ENCODE peak calls at places on chromosome 13, in eight cellular contexts. H is epithelial cell of proximal tubule; N is GM04503; T is activated T-helper 1 cell treated with anti-CD3 and anti-CD28 coated beads, Interleukin-2, amount 50 U/mL, for 16 hours; F is stimulated activated CD4-positive, alpha-beta T cell treated with anti-CD3 and anti-CD28 coated beads, Interleukin-1b, Interleukin-23, amount 100 ng/mL, for 1 hour; Q is left colon; E is stomach; G is small intestine. X is an unnamed sample.

GRCh38 chr13:23679214-23679613 is 109.0 kb downstream of the TNFRSF19 start:
- DNase-seq in H (peak), N (no peak), T (no peak), F (no peak), Q (no peak), E (no peak), G (no peak), X (peak)

GRCh38 chr13:40063278-40063698 is 407.8 kb downstream of the COG6 start:
- DNase-seq in H (no peak), N (no peak), T (no peak), F (no peak), Q (no peak), E (no peak), G (no peak), X (no peak)

GRCh38 chr13:36858285-36858684 is 39.3 kb downstream of the RFXAP start:
- DNase-seq in H (peak), N (peak), T (no peak), F (no peak), Q (no peak), E (no peak), G (peak), X (peak)

GRCh38 chr13:30159446-30159839 is 147.9 kb downstream of the KATNAL1 start:
- DNase-seq in H (peak), N (peak), T (no peak), F (no peak), Q (no peak), E (no peak), G (no peak), X (peak)

GRCh38 chr13:40120288-40120687 is 464.8 kb downstream of the COG6 start:
- DNase-seq in H (no peak), N (no peak), T (no peak), F (no peak), Q (no peak), E (no peak), G (no peak), X (peak)

GRCh38 chr13:23637813-23638212 is 67.6 kb downstream of the TNFRSF19 start:
- DNase-seq in H (no peak), N (no peak), T (no peak), F (no peak), Q (no peak), E (no peak), G (no peak), X (no peak)

GRCh38 chr13:51067376-51068125 is 43.5 kb downstream of the C13orf42 start:
- DNase-seq in H (no peak), N (no peak), T (no peak), F (no peak), Q (no peak), E (no peak), G (no peak), X (peak)

GRCh38 chr13:23844132-23844531 is 45.1 kb downstream of the MIPEP start:
- DNase-seq in H (no peak), N (no peak), T (no peak), F (no peak), Q (no peak), E (no peak), G (no peak), X (no peak)

GRCh38 chr13:28582225-28582891 is 76.6 kb upstream of the POMP start:
- DNase-seq in H (no peak), N (no peak), T (no peak), F (no peak), Q (no peak), E (no peak), G (no peak), X (peak)

GRCh38 chr13:79241697-79242096 is 164.4 kb downstream of the RBM26 start:
- DNase-seq in H (no peak), N (no peak), T (no peak), F (no peak), Q (no peak), E (no peak), G (no peak), X (no peak)

GRCh38 chr13:91946498-91947070 is 548.2 kb downstream of the GPC5 start:
- DNase-seq in H (no peak), N (no peak), T (no peak), F (no peak), Q (no peak), E (no peak), G (no peak), X (peak)

GRCh38 chr13:47991859-47992258 is 9.2 kb downstream of the SUCLA2 start:
- DNase-seq in H (no peak), N (no peak), T (no peak), F (no peak), Q (no peak), E (no peak), G (no peak), X (no peak)

GRCh38 chr13:42377640-42378382 is 105.9 kb downstream of the AKAP11 start:
- DNase-seq in H (no peak), N (no peak), T (no peak), F (no peak), Q (no peak), E (no peak), G (peak), X (peak)

GRCh38 chr13:31629085-31629785 is 110.1 kb upstream of the RXFP2 start:
- DNase-seq in H (no peak), N (no peak), T (no peak), F (no peak), Q (no peak), E (no peak), G (no peak), X (peak)

GRCh38 chr13:34942732-34943674 is 933 bp downstream of the NBEA start:
- DNase-seq in H (no peak), N (no peak), T (no peak), F (no peak), Q (peak), E (peak), G (peak), X (no peak)

GRCh38 chr13:39335721-39336120 is 267.3 kb downstream of the LHFPL6 start:
- DNase-seq in H (no peak), N (no peak), T (no peak), F (no peak), Q (no peak), E (no peak), G (no peak), X (no peak)

GRCh38 chr13:40496035-40496810 is 170.2 kb downstream of the FOXO1 start:
- DNase-seq in H (no peak), N (no peak), T (no peak), F (no peak), Q (no peak), E (no peak), G (no peak), X (no peak)

GRCh38 chr13:49997935-49998334 is 1.1 kb downstream of the TRIM13 start:
- DNase-seq in H (no peak), N (no peak), T (no peak), F (no peak), Q (no peak), E (no peak), G (peak), X (no peak)

GRCh38 chr13:34750078-34750703 is 191.9 kb upstream of the NBEA start:
- DNase-seq in H (no peak), N (no peak), T (no peak), F (no peak), Q (peak), E (no peak), G (peak), X (peak)

GRCh38 chr13:109272595-109273325 is 513.6 kb downstream of the IRS2 start:
- DNase-seq in H (no peak), N (no peak), T (no peak), F (no peak), Q (no peak), E (no peak), G (no peak), X (peak)

GRCh38 chr13:39020853-39021462 is 16.9 kb downstream of the PROSER1 start:
- DNase-seq in H (no peak), N (no peak), T (no peak), F (no peak), Q (no peak), E (no peak), G (no peak), X (no peak)

GRCh38 chr13:111394211-111394922 is 73.9 kb downstream of the TEX29 start:
- DNase-seq in H (no peak), N (no peak), T (no peak), F (no peak), Q (no peak), E (peak), G (no peak), X (no peak)

GRCh38 chr13:98653471-98653985 is 76.6 kb upstream of the STK24 start:
- DNase-seq in H (no peak), N (no peak), T (peak), F (peak), Q (peak), E (peak), G (peak), X (peak)

GRCh38 chr13:96090240-96091101 is 564 bp downstream of the HS6ST3 start:
- DNase-seq in H (no peak), N (no peak), T (no peak), F (no peak), Q (no peak), E (peak), G (no peak), X (no peak)

GRCh38 chr13:30026093-30026492 is 175.7 kb upstream of the UBL3 start:
- DNase-seq in H (no peak), N (peak), T (no peak), F (no peak), Q (no peak), E (no peak), G (no peak), X (peak)

GRCh38 chr13:29503041-29503837 is 92.2 kb downstream of the SLC7A1 start:
- DNase-seq in H (no peak), N (no peak), T (no peak), F (no peak), Q (no peak), E (no peak), G (no peak), X (no peak)

GRCh38 chr13:107210216-107211010 is 642.5 kb upstream of the ARGLU1 start:
- DNase-seq in H (no peak), N (peak), T (no peak), F (no peak), Q (no peak), E (no peak), G (no peak), X (peak)

GRCh38 chr13:65966991-65967451 is 1263.1 kb downstream of the PCDH9 start:
- DNase-seq in H (peak), N (no peak), T (no peak), F (no peak), Q (no peak), E (no peak), G (no peak), X (peak)

GRCh38 chr13:49436890-49437289 is 7.0 kb downstream of the CAB39L start:
- DNase-seq in H (peak), N (peak), T (no peak), F (no peak), Q (no peak), E (no peak), G (peak), X (peak)

GRCh38 chr13:20869540-20869939 is 33.0 kb downstream of the XPO4 start:
- DNase-seq in H (no peak), N (no peak), T (no peak), F (no peak), Q (no peak), E (no peak), G (peak), X (peak)

GRCh38 chr13:113997845-113998751 is 24.2 kb upstream of the C13orf46 start:
- DNase-seq in H (no peak), N (no peak), T (no peak), F (no peak), Q (no peak), E (peak), G (no peak), X (peak)

GRCh38 chr13:30133976-30134375 is 173.4 kb downstream of the KATNAL1 start:
- DNase-seq in H (no peak), N (no peak), T (no peak), F (no peak), Q (no peak), E (no peak), G (no peak), X (no peak)

GRCh38 chr13:111514646-111515617 is 194.5 kb downstream of the TEX29 start:
- DNase-seq in H (no peak), N (no peak), T (no peak), F (no peak), Q (no peak), E (no peak), G (no peak), X (no peak)

GRCh38 chr13:93552596-93552995 is 326.0 kb downstream of the GPC6 start:
- DNase-seq in H (no peak), N (no peak), T (no peak), F (no peak), Q (no peak), E (no peak), G (no peak), X (no peak)

GRCh38 chr13:57665471-57665870 is 33.9 kb downstream of the PCDH17 start:
- DNase-seq in H (no peak), N (no peak), T (no peak), F (no peak), Q (no peak), E (no peak), G (no peak), X (peak)

GRCh38 chr13:67122251-67122650 is 107.9 kb downstream of the PCDH9 start:
- DNase-seq in H (no peak), N (no peak), T (no peak), F (no peak), Q (no peak), E (no peak), G (no peak), X (no peak)

GRCh38 chr13:43489168-43489730 is 297.5 kb downstream of the ENOX1 start:
- DNase-seq in H (no peak), N (no peak), T (no peak), F (no peak), Q (no peak), E (no peak), G (no peak), X (no peak)

GRCh38 chr13:93286047-93286446 is 59.4 kb downstream of the GPC6 start:
- DNase-seq in H (no peak), N (no peak), T (no peak), F (no peak), Q (no peak), E (no peak), G (no peak), X (no peak)